ENCODE peak calls at places on chromosomes 4 and X, in seven cellular contexts. B, X, H, Z, I, W and E are unnamed samples.
A peak's percentile ranks its signal among the peaks of the same experiment; 100 is the strongest.

GRCh38 chrX:70494441-70494840 is 49.8 kb downstream of the DLG3 start:
- DNase-seq in B (peak; percentile 21), X (no peak), H (no peak), Z (peak; percentile 59), I (no peak), W (no peak), E (no peak)

GRCh38 chr4:140653718-140654515 is 85.2 kb upstream of the UCP1 start:
- DNase-seq in B (no peak), X (peak; percentile 70), H (peak; percentile 44), Z (peak; percentile 34), I (peak; percentile 68), W (peak; percentile 15), E (no peak)

GRCh38 chrX:129779747-129780146 is at the start of gene SASH3:
- DNase-seq in B (no peak), X (no peak), H (peak; percentile 92), Z (no peak), I (no peak), W (no peak), E (peak; percentile 86)

GRCh38 chr4:165844151-165844550 is 28.9 kb upstream of the TLL1 start:
- DNase-seq in B (no peak), X (no peak), H (no peak), Z (no peak), I (no peak), W (no peak), E (no peak)

GRCh38 chr4:41844327-41844726 is 90.9 kb upstream of the TMEM33 start:
- DNase-seq in B (peak; percentile 15), X (no peak), H (no peak), Z (no peak), I (no peak), W (peak; percentile 48), E (peak; percentile 9)

GRCh38 chrX:119729408-119730201 is 28.8 kb upstream of the SOWAHD start:
- DNase-seq in B (peak; percentile 74), X (peak; percentile 66), H (peak; percentile 77), Z (peak; percentile 79), I (peak; percentile 75), W (peak; percentile 80), E (peak; percentile 71)

GRCh38 chrX:101232316-101232715 is 12.7 kb downstream of the DRP2 start:
- DNase-seq in B (no peak), X (no peak), H (no peak), Z (peak; percentile 23), I (no peak), W (no peak), E (no peak)

GRCh38 chrX:100731441-100732281 is at the start of gene SYTL4:
- DNase-seq in B (peak; percentile 20), X (peak; percentile 31), H (no peak), Z (peak; percentile 46), I (peak; percentile 57), W (peak; percentile 60), E (no peak)

GRCh38 chrX:103063918-103064434 is at the start of gene BEX1:
- DNase-seq in B (no peak), X (peak; percentile 81), H (no peak), Z (peak; percentile 69), I (peak; percentile 73), W (peak; percentile 80), E (no peak)

GRCh38 chr4:61950625-61951024 is 750.5 kb downstream of the ADGRL3 start:
- DNase-seq in B (no peak), X (no peak), H (no peak), Z (no peak), I (peak; percentile 61), W (peak; percentile 85), E (no peak)

GRCh38 chr4:132982151-132982550 is 166.9 kb upstream of the PCDH10 start:
- DNase-seq in B (no peak), X (no peak), H (no peak), Z (no peak), I (no peak), W (peak; percentile 74), E (no peak)

GRCh38 chr4:8920289-8920965 is 48.8 kb upstream of the HMX1 start:
- DNase-seq in B (no peak), X (peak; percentile 1), H (no peak), Z (no peak), I (no peak), W (no peak), E (no peak)

GRCh38 chrX:119015407-119016242 is 41.2 kb downstream of the LONRF3 start:
- DNase-seq in B (peak; percentile 98), X (peak; percentile 21), H (peak; percentile 11), Z (peak; percentile 87), I (no peak), W (no peak), E (peak; percentile 59)

GRCh38 chr4:112082954-112083586 is 62.2 kb upstream of the FAM241A start:
- DNase-seq in B (peak; percentile 97), X (peak; percentile 65), H (no peak), Z (peak; percentile 68), I (no peak), W (no peak), E (no peak)

GRCh38 chrX:11533211-11533651 is 132.5 kb downstream of the ARHGAP6 start:
- DNase-seq in B (peak; percentile 84), X (peak; percentile 72), H (peak; percentile 87), Z (peak; percentile 76), I (peak; percentile 46), W (peak; percentile 67), E (peak; percentile 84)

GRCh38 chrX:45445745-45446412 is 245.2 kb upstream of the DIPK2B start:
- DNase-seq in B (peak; percentile 92), X (peak; percentile 18), H (no peak), Z (peak; percentile 82), I (no peak), W (no peak), E (no peak)

GRCh38 chrX:20374866-20375530 is 108.3 kb upstream of the RPS6KA3 start:
- DNase-seq in B (peak; percentile 69), X (peak; percentile 24), H (no peak), Z (peak; percentile 33), I (no peak), W (no peak), E (peak; percentile 0)

GRCh38 chr4:147633113-147633512 is 15.9 kb downstream of the TMEM184C start:
- DNase-seq in B (no peak), X (no peak), H (no peak), Z (no peak), I (no peak), W (no peak), E (no peak)

GRCh38 chrX:63350551-63350950 is 581 bp downstream of the SPIN4 start:
- DNase-seq in B (peak; percentile 38), X (peak; percentile 18), H (peak; percentile 13), Z (peak; percentile 34), I (peak; percentile 30), W (peak; percentile 24), E (peak; percentile 63)
- TF ChIP-seq EZH2phosphoT487 in B (no peak), X (no peak), H (no peak), Z (no peak), I (no peak), W (no peak), E (no peak)

GRCh38 chr4:105710012-105710600 is 1.5 kb downstream of the GSTCD start:
- DNase-seq in B (no peak), X (no peak), H (no peak), Z (no peak), I (no peak), W (peak; percentile 7), E (no peak)

GRCh38 chr4:105707783-105708182 is 706 bp downstream of the INTS12 start:
- DNase-seq in B (no peak), X (no peak), H (no peak), Z (peak; percentile 25), I (no peak), W (no peak), E (no peak)

GRCh38 chr4:105710678-105711077 is 2.1 kb downstream of the GSTCD start:
- DNase-seq in B (peak; percentile 42), X (no peak), H (no peak), Z (peak; percentile 27), I (no peak), W (no peak), E (no peak)

GRCh38 chr4:105708376-105709080 is at the start of the genes GSTCD and INTS12:
- DNase-seq in B (peak; percentile 91), X (peak; percentile 96), H (peak; percentile 93), Z (peak; percentile 97), I (peak; percentile 96), W (peak; percentile 97), E (peak; percentile 93)

DNA sequence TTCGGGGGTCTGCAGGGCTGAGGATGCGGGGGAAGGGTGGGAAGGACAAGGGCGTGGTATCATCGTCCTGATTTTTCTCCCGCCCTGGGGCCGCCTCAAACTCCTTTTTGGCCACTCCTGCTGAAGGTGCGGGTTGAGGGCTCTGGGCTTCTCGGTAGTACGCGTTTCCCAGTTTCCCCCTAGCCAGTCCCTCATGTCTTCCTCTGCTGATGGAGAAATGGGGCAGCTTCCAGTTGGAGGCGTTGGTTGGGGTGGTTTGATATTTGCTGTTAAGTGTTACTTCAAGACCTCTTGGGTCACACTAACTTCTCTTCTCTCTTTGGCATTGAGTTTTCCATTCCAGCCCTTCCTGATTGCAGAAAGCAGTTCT is 482 bp downstream of the GSTCD start:
- DNase-seq in B (peak; percentile 8), X (peak; percentile 43), H (peak; percentile 13), Z (peak; percentile 57), I (peak; percentile 61), W (peak; percentile 59), E (peak; percentile 27)
- TF ChIP-seq EZH2phosphoT487 in B (no peak), X (no peak), H (no peak), Z (no peak), I (no peak), W (no peak), E (no peak)

DNA sequence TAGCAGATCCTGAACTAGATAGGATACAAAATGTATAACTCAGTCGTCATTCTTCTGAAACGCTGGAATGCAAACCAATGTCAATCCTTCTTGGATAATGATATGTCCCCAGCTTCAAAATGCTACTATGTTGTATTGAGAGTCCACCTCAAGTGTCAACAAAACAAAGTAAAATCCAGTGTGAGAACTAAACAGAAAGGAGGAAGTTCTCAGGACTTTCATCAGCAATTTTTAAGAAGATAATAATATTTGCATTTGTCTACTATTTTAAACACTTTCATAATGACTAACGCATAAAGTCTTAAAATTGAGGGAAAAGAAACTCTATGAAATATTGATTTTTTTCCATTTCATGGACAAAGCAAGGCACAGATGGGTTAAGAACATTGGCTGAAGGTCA is 36.3 kb downstream of the SOD3 start:
- DNase-seq in B (no peak), X (no peak), H (no peak), Z (no peak), I (no peak), W (no peak), E (no peak)
- TF ChIP-seq EZH2phosphoT487 in B (no peak), X (no peak), H (no peak), Z (no peak), I (no peak), W (no peak), E (no peak)

GRCh38 chr4:104472766-104473165 is 21.9 kb downstream of the CXXC4 start:
- DNase-seq in B (no peak), X (no peak), H (peak; percentile 29), Z (no peak), I (no peak), W (no peak), E (no peak)

GRCh38 chr4:104470770-104471169 is 23.9 kb downstream of the CXXC4 start:
- DNase-seq in B (no peak), X (peak; percentile 24), H (no peak), Z (no peak), I (peak; percentile 36), W (peak; percentile 68), E (no peak)

GRCh38 chr4:104469794-104470193 is 24.9 kb downstream of the CXXC4 start:
- DNase-seq in B (no peak), X (no peak), H (no peak), Z (no peak), I (no peak), W (no peak), E (no peak)

DNA sequence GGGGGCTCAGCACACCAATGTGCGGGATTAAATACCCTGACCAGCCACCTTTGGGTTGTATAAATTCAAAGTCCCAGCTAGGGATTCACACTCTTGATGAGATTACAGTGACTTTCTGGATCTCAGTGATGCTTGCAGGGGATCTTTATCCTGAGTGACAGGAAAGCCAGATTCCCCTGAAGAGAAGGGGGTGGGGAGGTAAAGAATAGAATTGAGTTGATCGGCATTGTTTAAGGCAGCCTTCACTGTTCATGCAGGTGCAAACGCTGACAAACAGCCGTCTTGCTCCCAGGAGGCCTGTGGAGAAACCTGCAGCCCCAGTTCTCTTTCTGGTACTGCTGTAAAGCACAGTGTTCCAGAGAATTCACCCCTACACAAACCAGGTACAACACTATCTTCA is 19.0 kb downstream of the CXXC4 start:
- DNase-seq in B (no peak), X (no peak), H (no peak), Z (no peak), I (peak; percentile 94), W (peak; percentile 62), E (no peak)
- TF ChIP-seq EZH2phosphoT487 in B (no peak), X (no peak), H (no peak), Z (no peak), I (peak; percentile 50), W (no peak), E (no peak)